ENCODE peak calls at places on chromosomes 3 and 15, in seven cellular contexts. C is A549; K is foreskin keratinocyte; M is cardiac muscle cell; O is GM23338; R is CD8-positive, alpha-beta T cell; J is CD4-positive, alpha-beta T cell. Z is an unnamed sample.

GRCh38 chr15:43440721-43441281 is 52.2 kb downstream of the TP53BP1 start:
- DNase-seq in K (peak; percentile 88), R (no peak), O (peak; percentile 45), C (peak; percentile 89), J (no peak), M (peak; percentile 97), Z (peak; percentile 94)

GRCh38 chr3:116473602-116474001 is 28.3 kb upstream of the LSAMP start:
- DNase-seq in K (no peak), J (no peak), R (no peak), O (no peak), M (no peak), C (no peak), Z (no peak)

GRCh38 chr15:86062646-86063193 is 17.0 kb upstream of the AGBL1 start:
- DNase-seq in J (no peak), R (no peak), C (no peak), M (no peak), K (no peak), O (no peak), Z (no peak)

GRCh38 chr15:95329362-95329761 is 1001.1 kb upstream of the NR2F2 start:
- DNase-seq in R (no peak), O (no peak), C (no peak), M (no peak), K (no peak), J (no peak), Z (no peak)

GRCh38 chr15:70494861-70495571 is 268.3 kb downstream of the UACA start:
- DNase-seq in O (no peak), J (no peak), M (peak; percentile 91), R (no peak), K (peak; percentile 96), C (peak; percentile 98), Z (peak; percentile 99)

GRCh38 chr3:150068440-150069157 is 97.9 kb upstream of the PFN2 start:
- DNase-seq in J (no peak), R (no peak), K (peak; percentile 71), C (no peak), O (no peak), M (no peak), Z (peak; percentile 52)

GRCh38 chr3:157232146-157232545 is 72.2 kb upstream of the CCNL1 start:
- DNase-seq in O (no peak), K (no peak), C (no peak), J (no peak), M (no peak), R (no peak), Z (no peak)

GRCh38 chr15:100779331-100780207 is 100.1 kb upstream of the ALDH1A3 start:
- DNase-seq in M (no peak), O (no peak), C (no peak), K (no peak), J (no peak), R (no peak), Z (no peak)

GRCh38 chr3:147118611-147119010 is 287.7 kb downstream of the ZIC4 start:
- DNase-seq in O (no peak), K (no peak), C (no peak), J (no peak), R (no peak), M (no peak), Z (no peak)

GRCh38 chr15:66720206-66721010 is 18.4 kb downstream of the SMAD6 start:
- DNase-seq in K (no peak), R (no peak), O (no peak), M (peak; percentile 69), C (peak; percentile 44), J (no peak), Z (peak; percentile 67)

GRCh38 chr15:41607033-41607432 is 48.0 kb downstream of the TYRO3 start:
- DNase-seq in J (no peak), R (no peak), M (peak; percentile 83), C (no peak), K (peak; percentile 50), O (no peak), Z (peak; percentile 52)

DNA sequence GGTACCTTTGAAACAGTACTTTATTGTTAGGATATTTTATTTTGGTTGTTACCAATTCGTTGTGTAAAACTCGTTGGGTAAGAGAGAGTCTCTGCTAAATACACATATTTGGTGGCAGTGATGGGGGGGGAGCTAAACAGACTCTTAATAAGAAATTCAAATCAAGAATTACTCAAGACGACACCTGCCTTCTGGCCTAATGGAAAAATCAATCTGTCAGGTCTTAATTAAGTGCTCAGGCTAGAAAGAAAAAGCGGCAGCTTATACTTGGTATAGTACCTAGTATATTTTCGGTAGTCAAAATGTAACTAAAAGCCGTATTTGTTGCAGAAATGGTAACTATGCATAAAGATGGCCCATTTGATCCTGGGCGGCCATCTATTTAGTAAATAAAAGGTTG is 18.2 kb downstream of the FOXP1 start:
- DNase-seq in M (no peak), K (no peak), O (no peak), C (no peak), J (no peak), R (no peak), Z (no peak)
- H3K27ac ChIP-seq in M (no peak overlapping the region), K (no peak overlapping the region), O (no peak overlapping the region), C (no peak overlapping the region), J (no peak overlapping the region), R (no peak overlapping the region), Z (no peak overlapping the region)

DNA sequence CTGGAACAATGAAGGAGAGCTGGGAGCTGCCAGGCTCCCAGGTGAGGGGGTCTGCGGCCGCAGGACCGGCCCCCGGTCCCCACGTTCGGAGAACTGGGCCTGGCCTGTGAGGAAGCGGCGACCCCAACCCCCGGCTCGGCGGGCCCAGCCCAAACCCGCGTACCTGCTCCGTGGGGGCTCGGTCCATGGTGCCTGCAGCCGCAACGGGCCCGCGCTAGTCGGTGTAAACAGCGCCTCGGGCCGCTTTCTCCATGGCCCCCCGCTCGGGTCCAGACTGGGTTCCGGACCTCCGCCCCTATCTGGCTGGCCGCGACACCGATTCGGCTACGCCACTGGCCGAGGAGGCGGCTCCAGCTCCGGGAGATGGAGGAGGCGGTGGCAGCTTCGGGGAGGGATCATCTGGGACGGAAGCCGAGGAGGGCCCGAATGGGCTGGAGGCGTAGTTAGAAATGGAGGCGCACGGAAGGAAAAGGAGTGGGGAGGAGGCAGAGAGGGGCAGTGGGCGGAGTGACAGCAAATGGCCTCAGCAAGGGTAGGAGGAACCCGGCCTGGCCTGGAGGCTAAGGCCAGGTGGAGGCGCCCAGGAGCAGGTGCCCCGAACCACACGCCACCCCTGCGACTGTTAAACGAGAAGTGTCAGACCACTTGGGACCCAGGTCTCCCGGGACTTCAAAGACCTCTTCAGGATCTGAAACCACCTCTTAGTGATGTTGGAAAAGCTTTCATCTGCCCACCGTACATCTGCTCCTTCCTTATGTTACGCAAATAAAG is at the start of gene SECISBP2L:
- DNase-seq in M (peak; percentile 97), O (peak; percentile 99), K (peak; percentile 80), C (peak; percentile 93), J (peak; percentile 81), R (peak; percentile 85), Z (peak; percentile 95)
- TF ChIP-seq CTCF in M (peak; percentile 35), O (peak; percentile 76), K (peak; percentile 51), C (peak; percentile 34), J (no peak), R (no peak), Z (peak; percentile 55)

DNA sequence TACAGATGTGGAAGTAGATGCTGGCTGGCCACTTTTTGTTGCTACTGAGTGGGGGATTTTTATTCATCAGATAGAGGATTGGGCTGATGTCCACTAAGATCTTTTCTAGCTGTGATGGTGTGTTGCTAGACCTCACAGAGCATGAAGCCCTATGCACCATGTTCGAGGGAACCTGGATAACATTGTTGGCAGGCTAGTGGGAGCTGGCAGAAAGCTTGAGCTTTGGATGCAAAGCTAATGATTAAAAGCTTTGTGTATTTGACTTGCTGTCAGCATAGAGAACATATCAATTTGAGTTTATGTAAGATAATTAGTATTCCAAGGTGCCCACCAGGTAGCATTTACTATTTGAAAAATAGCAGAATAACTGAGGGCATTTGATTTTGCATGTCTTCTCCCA is 59.1 kb downstream of the ST6GAL1 start:
- DNase-seq in K (no peak), O (no peak), R (no peak), J (no peak), M (no peak), C (no peak), Z (no peak)
- H3K27ac ChIP-seq in K (no peak overlapping the region), O (peak overlapping the region; percentile 8), R (no peak overlapping the region), J (no peak overlapping the region), M (no peak overlapping the region), C (no peak overlapping the region), Z (no peak overlapping the region)

GRCh38 chr3:127700406-127700805 is 27.7 kb downstream of the ABTB1 start:
- DNase-seq in R (no peak), J (no peak), C (no peak), K (no peak), M (no peak), O (no peak), Z (no peak)
- TF ChIP-seq CTCF in R (no peak), J (no peak), C (no peak), K (no peak), M (no peak), O (peak; percentile 3), Z (no peak)

GRCh38 chr3:71304684-71305083 is 278.8 kb downstream of the FOXP1 start:
- DNase-seq in K (no peak), R (peak; percentile 35), C (no peak), J (peak; percentile 24), O (peak; percentile 48), M (peak; percentile 77), Z (no peak)

GRCh38 chr3:71305246-71306206 is 278.0 kb downstream of the FOXP1 start:
- DNase-seq in J (peak; percentile 16), K (no peak), M (peak; percentile 45), C (no peak), R (peak; percentile 35), O (peak; percentile 95), Z (no peak)

GRCh38 chr3:71303627-71304260 is 279.8 kb downstream of the FOXP1 start:
- DNase-seq in R (no peak), O (peak; percentile 16), C (no peak), J (no peak), M (no peak), K (no peak), Z (no peak)

GRCh38 chr3:71302604-71303003 is 280.9 kb downstream of the FOXP1 start:
- DNase-seq in R (no peak), K (no peak), J (no peak), O (no peak), M (no peak), C (no peak), Z (no peak)

DNA sequence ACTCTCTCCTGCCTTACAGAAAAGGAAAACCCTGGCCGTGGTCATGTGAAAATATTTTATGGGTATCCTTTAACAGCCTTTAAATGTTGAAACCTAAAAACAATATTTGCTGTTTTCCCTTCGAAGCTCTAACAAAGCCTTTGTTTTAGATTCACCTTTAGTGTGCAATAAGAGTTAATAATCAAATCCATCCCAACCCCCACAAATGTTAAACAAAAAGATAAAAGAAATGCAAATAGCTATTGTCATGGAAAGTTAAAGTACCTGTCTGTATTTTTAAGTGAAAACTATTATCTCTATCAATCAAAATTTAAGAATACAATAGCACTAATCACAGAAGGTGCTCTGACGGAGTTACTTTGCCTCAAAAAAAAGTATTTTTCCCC is 279.3 kb downstream of the FOXP1 start:
- DNase-seq in R (no peak), C (no peak), K (no peak), J (no peak), O (peak; percentile 35), M (no peak), Z (no peak)
- H3K27ac ChIP-seq in R (peak overlapping the region; percentile 80), C (no peak overlapping the region), K (no peak overlapping the region), J (peak overlapping the region; percentile 69), O (no peak overlapping the region), M (peak overlapping the region; percentile 96), Z (no peak overlapping the region)